ENCODE peak calls at places on chromosomes 6 and 20, in eight cellular contexts. Y is activated effector memory CD4-positive, alpha-beta T cell treated with anti-CD3 and anti-CD28 coated beads, Interleukin-2, amount 50 U/mL, for 16 hours; L is NCI-H1105 treated with DMSO at 0.1 percent for 48 hours; P is substantia nigra; K is activated T-cell treated with anti-CD3 and anti-CD28 coated beads for 1 hour; C is stimulated activated CD4-positive, alpha-beta T cell treated with anti-CD3 and anti-CD28 coated beads, Interleukin-1b, Interleukin-23, amount 100 ng/mL, for 24 hours; J is GM04504; R is A549. A is an unnamed sample.

GRCh38 chr6:10993896-10994295 is 50.2 kb downstream of the ELOVL2 start:
- DNase-seq in Y (no peak), L (no peak), P (no peak), K (no peak), C (no peak), J (no peak), R (no peak), A (no peak)

GRCh38 chr20:53570446-53571276 is 23.0 kb downstream of the ZNF217 start:
- DNase-seq in Y (no peak), L (no peak), P (no peak), K (no peak), C (no peak), J (no peak), R (no peak), A (no peak)

GRCh38 chr6:135832186-135832585 is 19.3 kb upstream of the PDE7B start:
- DNase-seq in Y (no peak), L (no peak), P (no peak), K (no peak), C (no peak), J (no peak), R (no peak), A (no peak)

GRCh38 chr20:17536944-17537444 is 5.8 kb upstream of the BFSP1 start:
- DNase-seq in Y (peak), L (peak), P (peak), K (peak), C (no peak), J (no peak), R (peak), A (peak)

GRCh38 chr20:38489181-38489580 is 16.5 kb downstream of the RALGAPB start:
- DNase-seq in Y (no peak), L (no peak), P (no peak), K (no peak), C (no peak), J (no peak), R (no peak), A (no peak)

GRCh38 chr6:32819729-32820128 is 2.9 kb upstream of the HLA-DOB start:
- DNase-seq in Y (no peak), L (no peak), P (no peak), K (no peak), C (no peak), J (peak), R (peak), A (peak)

GRCh38 chr6:106158816-106159215 is 72.7 kb downstream of the PRDM1 start:
- DNase-seq in Y (no peak), L (no peak), P (no peak), K (no peak), C (no peak), J (no peak), R (no peak), A (no peak)

GRCh38 chr6:159968295-159969203 is at the start of gene IGF2R:
- DNase-seq in Y (peak), L (peak), P (peak), K (peak), C (peak), J (peak), R (peak), A (peak)

GRCh38 chr6:79631800-79632172 is 657 bp downstream of the SH3BGRL2 start:
- DNase-seq in Y (no peak), L (peak), P (no peak), K (no peak), C (no peak), J (no peak), R (no peak), A (no peak)

GRCh38 chr20:50385733-50386640 is 124.2 kb upstream of the PTPN1 start:
- DNase-seq in Y (peak), L (no peak), P (no peak), K (peak), C (no peak), J (no peak), R (no peak), A (no peak)

GRCh38 chr20:25090492-25091429 is 8.8 kb upstream of the VSX1 start:
- DNase-seq in Y (peak), L (peak), P (no peak), K (peak), C (no peak), J (no peak), R (no peak), A (no peak)

GRCh38 chr6:139549561-139550070 is 175.2 kb upstream of the CITED2 start:
- DNase-seq in Y (no peak), L (no peak), P (no peak), K (no peak), C (no peak), J (no peak), R (no peak), A (no peak)

GRCh38 chr20:59938221-59938620 is 1.9 kb downstream of the PPP1R3D start:
- DNase-seq in Y (no peak), L (no peak), P (no peak), K (no peak), C (no peak), J (no peak), R (no peak), A (peak)

GRCh38 chr6:161557333-161558107 is 283.7 kb upstream of the AGPAT4 start:
- DNase-seq in Y (no peak), L (peak), P (no peak), K (no peak), C (no peak), J (no peak), R (no peak), A (no peak)

GRCh38 chr6:13395272-13396237 is 67.2 kb upstream of the TBC1D7 start:
- DNase-seq in Y (no peak), L (peak), P (peak), K (no peak), C (no peak), J (peak), R (peak), A (peak)

GRCh38 chr20:373171-373890 is 7.2 kb upstream of the TRIB3 start:
- DNase-seq in Y (no peak), L (no peak), P (no peak), K (no peak), C (no peak), J (no peak), R (peak), A (peak)

GRCh38 chr6:111872521-111873177 is 603 bp downstream of the FYN start:
- DNase-seq in Y (peak), L (peak), P (peak), K (peak), C (no peak), J (no peak), R (no peak), A (peak)

GRCh38 chr6:150333592-150333954 is 35.2 kb upstream of the IYD start:
- DNase-seq in Y (no peak), L (no peak), P (no peak), K (no peak), C (no peak), J (no peak), R (no peak), A (no peak)

GRCh38 chr6:4210619-4211419 is 75.4 kb upstream of the ECI2 start:
- DNase-seq in Y (peak), L (peak), P (peak), K (peak), C (peak), J (peak), R (peak), A (peak)